ENCODE peak calls at places on chromosomes 12 and 14, in five cellular contexts. Q is PC-9, M is SK-N-SH, T is PC-3, Y is MM.1S. D is an unnamed sample. For H3K9me2, the result is how much of the 10 kb centered on the place peaks cover.

GRCh38 chr12:122190842-122191668 is 8.1 kb downstream of the LRRC43 start:
- DNase-seq in Y (peak), T (peak), Q (peak), M (peak), D (peak)

GRCh38 chr14:87628129-87628528 is 364.9 kb downstream of the GALC start:
- DNase-seq in Q (no peak), Y (no peak), T (no peak), M (no peak), D (peak)

GRCh38 chr12:47328831-47329545 is 249.2 kb upstream of the AMIGO2 start:
- DNase-seq in T (peak), Q (no peak), M (no peak), Y (no peak), D (no peak)

GRCh38 chr12:106081606-106082005 is 57.1 kb downstream of the NUAK1 start:
- DNase-seq in M (no peak), T (no peak), Y (no peak), Q (no peak), D (no peak)

GRCh38 chr14:96058606-96059200 is 19.5 kb downstream of the C14orf132 start:
- DNase-seq in Q (no peak), M (no peak), Y (no peak), T (no peak), D (no peak)

GRCh38 chr14:56720703-56721426 is 89.4 kb downstream of the OTX2 start:
- DNase-seq in T (no peak), Q (no peak), M (no peak), Y (no peak), D (no peak)

GRCh38 chr12:122099280-122099749 is 20.8 kb downstream of the MLXIP start:
- DNase-seq in M (no peak), T (no peak), Y (no peak), Q (no peak), D (no peak)

GRCh38 chr12:11773889-11774677 is 124.6 kb downstream of the ETV6 start:
- DNase-seq in Y (no peak), Q (no peak), T (no peak), M (no peak), D (no peak)

DNA sequence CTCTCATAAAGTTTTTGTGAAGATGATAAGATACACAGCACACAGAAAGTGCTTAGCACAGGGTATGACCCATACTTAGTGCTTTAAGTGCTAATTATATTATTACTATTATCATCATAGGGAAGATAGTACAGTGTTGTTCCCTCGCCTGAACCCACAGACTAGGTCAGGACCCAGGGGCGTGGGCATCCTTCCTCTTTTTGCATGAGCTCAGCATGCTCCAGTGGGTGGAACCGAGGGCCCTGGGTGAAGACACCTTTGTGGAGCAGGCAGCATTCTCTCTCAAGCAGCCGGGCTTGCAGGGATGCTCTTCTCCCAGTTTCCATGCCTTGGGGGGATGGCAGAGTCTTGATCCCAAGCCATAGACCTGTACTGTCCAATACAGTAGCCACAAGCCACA is 34.8 kb downstream of the CRACR2A start:
- DNase-seq in Q (no peak), Y (no peak), M (no peak), T (no peak), D (no peak)
- H3K4me2 ChIP-seq in Q (no peak), Y (no peak), M (no peak), T (no peak), D (no peak)

GRCh38 chr12:92593734-92594402 is 108.9 kb upstream of the PLEKHG7 start:
- DNase-seq in Y (peak), M (no peak), Q (no peak), T (peak), D (peak)
- H2AFZ ChIP-seq in Y (peak), M (peak), Q (no peak), T (peak), D (no peak)

GRCh38 chr14:98458702-98459101 is 813.3 kb downstream of the BCL11B start:
- DNase-seq in M (no peak), Y (no peak), T (no peak), Q (no peak), D (no peak)
- H3K9me2 ChIP-seq in M (under half), Y (under half), T (under half), Q (under half), D (under half)

GRCh38 chr14:34051966-34052657 is 101.2 kb upstream of the EGLN3 start:
- DNase-seq in M (no peak), Q (no peak), T (peak), Y (peak), D (peak)
- H3K4me2 ChIP-seq in M (no peak), Q (peak), T (peak), Y (peak), D (no peak)

D was measured in hepatocyte.